ENCODE peak calls at places on chromosome 14, in four cellular contexts. One of them, this sample, is unnamed.

GRCh38 chr14:88384653-88385205 is 728 bp upstream of the SPATA7 start:
- DNase-seq in AG10803: peak
- DNase-seq in aorta: no peak
- DNase-seq in T-helper 1 cell: peak
- DNase-seq in this sample: no peak

GRCh38 chr14:94342334-94342934 is 19.3 kb upstream of the SERPINA6 start:
- DNase-seq in T-helper 1 cell: no peak
- DNase-seq in aorta: peak
- DNase-seq in AG10803: peak
- DNase-seq in this sample: no peak

GRCh38 chr14:28088125-28088524 is 678.5 kb upstream of the FOXG1 start:
- DNase-seq in AG10803: no peak
- DNase-seq in T-helper 1 cell: no peak
- DNase-seq in aorta: no peak
- DNase-seq in this sample: no peak

GRCh38 chr14:99660794-99661193 is 15.9 kb downstream of the HHIPL1 start:
- DNase-seq in T-helper 1 cell: no peak
- DNase-seq in aorta: no peak
- DNase-seq in AG10803: no peak
- DNase-seq in this sample: no peak

GRCh38 chr14:72790887-72791566 is 102.9 kb downstream of the DPF3 start:
- DNase-seq in T-helper 1 cell: no peak
- DNase-seq in aorta: no peak
- DNase-seq in AG10803: no peak
- DNase-seq in this sample: no peak

GRCh38 chr14:105419305-105420091 is at the start of gene MTA1:
- DNase-seq in T-helper 1 cell: peak
- DNase-seq in aorta: no peak
- DNase-seq in AG10803: peak
- DNase-seq in this sample: peak

GRCh38 chr14:63650336-63650952 is 8.8 kb upstream of the WDR89 start:
- DNase-seq in T-helper 1 cell: peak
- DNase-seq in aorta: no peak
- DNase-seq in AG10803: peak
- DNase-seq in this sample: no peak

GRCh38 chr14:80491131-80491530 is 279.8 kb upstream of the DIO2 start:
- DNase-seq in AG10803: peak
- DNase-seq in aorta: peak
- DNase-seq in T-helper 1 cell: peak
- DNase-seq in this sample: no peak

GRCh38 chr14:69101331-69101826 is 51.5 kb downstream of the DCAF5 start:
- DNase-seq in AG10803: peak
- DNase-seq in aorta: no peak
- DNase-seq in T-helper 1 cell: peak
- DNase-seq in this sample: no peak

GRCh38 chr14:103031566-103031911 is 25.8 kb downstream of the CDC42BPB start:
- DNase-seq in T-helper 1 cell: no peak
- DNase-seq in AG10803: no peak
- DNase-seq in aorta: no peak
- DNase-seq in this sample: no peak

This sample was measured in activated T-helper 2 cell treated with anti-CD3 and anti-CD28 coated beads, Interferon-gamma antibody, Interleukin-2, Interleukin-4, amounts not matched to agents 10 μg/mL and 5 μg/mL and 100 μg/mL, durations not matched to agents 14 hours and 24 hours and 36 hours.